ENCODE peak calls at places on chromosomes 16 and 17, in seven cellular contexts. S, D, H, E, G, N and C are unnamed samples.

GRCh38 chr16:17224859-17225258 is 245.9 kb downstream of the XYLT1 start:
- DNase-seq in S (no peak), N (no peak), E (peak; percentile 60), G (no peak), D (no peak), H (peak; percentile 71), C (no peak)

GRCh38 chr16:51442140-51442539 is 291.1 kb upstream of the SALL1 start:
- DNase-seq in E (no peak), D (no peak), G (no peak), H (no peak), N (no peak), S (no peak), C (no peak)

GRCh38 chr17:17960500-17961050 is 11.6 kb downstream of the TOM1L2 start:
- DNase-seq in N (no peak), E (no peak), D (no peak), S (no peak), G (no peak), H (no peak), C (no peak)

GRCh38 chr17:7226721-7227710 is 7.3 kb downstream of the ACADVL start:
- DNase-seq in N (no peak), D (no peak), E (peak; percentile 3), G (no peak), S (no peak), H (no peak), C (no peak)

GRCh38 chr16:74877706-74878105 is 103.1 kb upstream of the FA2H start:
- DNase-seq in E (no peak), H (no peak), D (no peak), G (no peak), S (no peak), N (no peak), C (no peak)

GRCh38 chr16:75074415-75074793 is 42.2 kb downstream of the LDHD start:
- DNase-seq in H (no peak), D (no peak), G (no peak), S (no peak), E (no peak), N (no peak), C (no peak)

GRCh38 chr16:19410435-19411153 is 7.1 kb upstream of the TMC5 start:
- DNase-seq in D (no peak), S (peak; percentile 82), H (no peak), N (peak; percentile 72), E (no peak), G (peak; percentile 78), C (peak; percentile 85)

GRCh38 chr17:17063546-17064122 is 21.4 kb downstream of the MPRIP start:
- DNase-seq in H (no peak), G (peak; percentile 47), N (no peak), E (peak; percentile 56), D (no peak), S (no peak), C (no peak)

GRCh38 chr17:69240201-69240600 is 11.6 kb upstream of the ABCA10 start:
- DNase-seq in G (no peak), H (no peak), D (no peak), S (no peak), N (no peak), E (no peak), C (no peak)

GRCh38 chr17:60613325-60613724 is 13.3 kb downstream of the PPM1D start:
- DNase-seq in H (no peak), N (no peak), D (no peak), G (no peak), E (no peak), S (no peak), C (no peak)

GRCh38 chr16:21233521-21234150 is at the start of gene ANKS4B:
- DNase-seq in E (no peak), H (no peak), G (peak; percentile 57), S (no peak), N (no peak), D (peak; percentile 23), C (peak; percentile 38)

GRCh38 chr17:69961488-69962145 is 113.4 kb upstream of the KCNJ16 start:
- DNase-seq in E (peak; percentile 16), S (peak; percentile 23), N (peak; percentile 4), D (no peak), H (no peak), G (no peak), C (no peak)

GRCh38 chr16:75628351-75628750 is 5.3 kb upstream of the ADAT1 start:
- DNase-seq in H (no peak), G (no peak), S (no peak), N (peak; percentile 33), D (no peak), E (no peak), C (no peak)

GRCh38 chr16:3022697-3023414 is 886 bp downstream of the HCFC1R1 start:
- DNase-seq in E (peak; percentile 61), D (no peak), N (no peak), H (peak; percentile 52), S (no peak), G (no peak), C (no peak)

GRCh38 chr17:4206945-4207344 is 56.8 kb downstream of the ANKFY1 start:
- DNase-seq in E (no peak), H (no peak), D (no peak), N (no peak), G (no peak), S (no peak), C (peak; percentile 2)

GRCh38 chr17:79966681-79967080 is 69.0 kb downstream of the TBC1D16 start:
- DNase-seq in E (no peak), S (no peak), N (no peak), G (no peak), D (no peak), H (no peak), C (no peak)

GRCh38 chr16:11359370-11359769 is 14.1 kb downstream of the RMI2 start:
- DNase-seq in D (no peak), H (no peak), N (no peak), E (no peak), G (no peak), S (no peak), C (peak; percentile 86)

GRCh38 chr17:80261895-80262279 is 1.2 kb downstream of the RNF213 start:
- DNase-seq in G (no peak), E (no peak), H (no peak), S (no peak), D (no peak), N (no peak), C (no peak)

GRCh38 chr17:45394913-45395568 is 37.6 kb downstream of the ARHGAP27 start:
- DNase-seq in G (peak; percentile 60), H (peak; percentile 65), E (peak; percentile 73), D (no peak), N (peak; percentile 82), S (peak; percentile 94), C (peak; percentile 73)

GRCh38 chr17:1797323-1797722 is 32.4 kb downstream of the SMYD4 start:
- DNase-seq in N (no peak), D (no peak), G (no peak), H (peak; percentile 8), S (no peak), E (no peak), C (no peak)

GRCh38 chr16:11087691-11088431 is 143.5 kb downstream of the CLEC16A start:
- DNase-seq in E (no peak), S (no peak), H (no peak), G (no peak), D (no peak), N (no peak), C (no peak)

GRCh38 chr16:55041540-55042234 is 111.0 kb downstream of the IRX5 start:
- DNase-seq in H (no peak), S (no peak), E (no peak), G (no peak), D (no peak), N (no peak), C (no peak)

GRCh38 chr17:5705081-5705875 is 121.0 kb upstream of the NLRP1 start:
- DNase-seq in N (peak; percentile 59), H (no peak), D (peak; percentile 73), S (peak; percentile 77), G (no peak), E (no peak), C (peak; percentile 9)

DNA sequence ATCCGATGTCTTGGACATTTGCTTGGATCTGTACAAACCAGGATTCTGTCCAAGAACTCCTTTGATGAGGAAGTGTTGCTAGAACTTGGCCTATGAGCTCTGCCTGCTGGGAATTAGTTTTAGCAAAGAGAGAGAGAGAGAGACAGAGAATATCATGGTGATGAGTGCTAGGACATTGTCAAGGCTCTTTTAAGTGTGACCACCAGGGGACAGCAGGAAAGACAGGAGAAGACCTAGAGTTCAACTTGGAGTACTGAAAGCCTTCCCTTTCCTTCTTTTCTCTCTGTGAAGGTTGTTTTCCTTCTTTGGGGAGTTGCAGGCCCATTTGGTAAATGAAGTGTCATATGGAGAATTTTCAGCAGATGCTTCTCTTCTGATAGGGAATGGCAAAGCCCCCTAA is 389.2 kb upstream of the HSBP1 start:
- DNase-seq in G (no peak), H (no peak), E (no peak), D (no peak), S (no peak), N (no peak), C (no peak)
- TF ChIP-seq CTCF in G (no peak), H (no peak), E (no peak), D (no peak), S (peak; percentile 17), N (peak; percentile 22), C (no peak)

GRCh38 chr17:28552201-28552999 is at the start of gene UNC119:
- DNase-seq in E (peak; percentile 67), N (peak; percentile 81), H (peak; percentile 79), D (peak; percentile 91), G (peak; percentile 90), S (peak; percentile 95), C (peak; percentile 86)
- TF ChIP-seq CTCF in E (no peak), N (no peak), H (no peak), D (no peak), G (no peak), S (no peak), C (no peak)

DNA sequence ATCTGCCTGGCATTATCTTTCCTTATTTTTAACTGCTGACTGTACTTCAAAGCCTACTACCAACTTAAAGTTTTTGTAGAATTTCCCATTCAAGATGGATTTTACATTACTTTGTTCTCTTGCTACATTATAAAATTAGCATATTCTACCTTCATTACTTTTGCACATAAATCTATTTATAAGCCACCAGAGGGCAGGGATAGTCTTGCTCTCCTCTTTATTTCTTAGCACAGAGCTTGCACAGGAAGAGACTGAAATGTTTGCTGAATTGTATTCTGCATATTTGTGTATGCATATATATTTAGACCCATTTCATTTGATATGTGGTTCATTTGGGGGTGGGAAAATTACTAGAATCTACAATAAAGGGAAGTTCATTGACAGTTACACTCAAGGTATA is 108.0 kb downstream of the SKAP1 start:
- DNase-seq in H (no peak), D (no peak), N (no peak), S (no peak), G (no peak), E (no peak), C (no peak)
- TF ChIP-seq CTCF in H (no peak), D (no peak), N (no peak), S (no peak), G (no peak), E (no peak), C (no peak)

GRCh38 chr16:27223701-27224100 is 20.4 kb downstream of the KDM8 start:
- DNase-seq in E (no peak), N (no peak), D (no peak), G (peak; percentile 17), H (no peak), S (no peak), C (no peak)

GRCh38 chr16:27222499-27223225 is 19.3 kb downstream of the KDM8 start:
- DNase-seq in E (peak; percentile 58), N (no peak), D (no peak), G (peak; percentile 44), H (peak; percentile 70), S (peak; percentile 35), C (no peak)

GRCh38 chr16:27221576-27222498 is 18.5 kb downstream of the KDM8 start:
- DNase-seq in G (peak; percentile 27), N (no peak), D (no peak), E (peak; percentile 33), S (no peak), H (peak; percentile 44), C (no peak)

GRCh38 chr16:27224271-27224737 is 21.0 kb downstream of the KDM8 start:
- DNase-seq in G (peak; percentile 35), N (no peak), D (no peak), H (no peak), S (no peak), E (no peak), C (no peak)

GRCh38 chr16:27223226-27223610 is 19.9 kb downstream of the KDM8 start:
- DNase-seq in D (no peak), N (no peak), E (no peak), H (no peak), S (no peak), G (peak; percentile 26), C (no peak)
- TF ChIP-seq CTCF in D (no peak), N (peak; percentile 13), E (peak; percentile 8), H (no peak), S (no peak), G (no peak), C (no peak)